ENCODE peak calls at places on chromosomes 5 and 9, in nine cellular contexts. G, P, I, V, M, L, R, J and B are unnamed samples.

GRCh38 chr9:120374239-120374638 is 205.7 kb downstream of the CDK5RAP2 start:
- DNase-seq in G (no peak), P (no peak), I (no peak), V (no peak), M (no peak), L (no peak), R (no peak), J (no peak), B (no peak)

GRCh38 chr5:115396079-115396478 is 99.6 kb upstream of the CCDC112 start:
- DNase-seq in G (no peak), P (no peak), I (no peak), V (no peak), M (peak), L (no peak), R (no peak), J (no peak), B (no peak)

GRCh38 chr5:155150012-155150411 is 136.5 kb downstream of the KIF4B start:
- DNase-seq in G (no peak), P (no peak), I (no peak), V (no peak), M (no peak), L (no peak), R (no peak), J (no peak), B (no peak)

GRCh38 chr5:119333421-119333851 is 22.4 kb upstream of the TNFAIP8 start:
- DNase-seq in G (no peak), P (no peak), I (peak), V (no peak), M (no peak), L (no peak), R (no peak), J (no peak), B (no peak)

GRCh38 chr9:101376117-101376866 is 8.5 kb downstream of the BAAT start:
- DNase-seq in G (no peak), P (no peak), I (no peak), V (no peak), M (peak), L (no peak), R (no peak), J (no peak), B (peak)

GRCh38 chr9:2407450-2407849 is 214.1 kb upstream of the VLDLR start:
- DNase-seq in G (no peak), P (no peak), I (no peak), V (no peak), M (no peak), L (no peak), R (no peak), J (no peak), B (no peak)

GRCh38 chr9:131334568-131335105 is 45.1 kb downstream of the PLPP7 start:
- DNase-seq in G (no peak), P (peak), I (no peak), V (no peak), M (no peak), L (no peak), R (no peak), J (no peak), B (no peak)

GRCh38 chr5:76174101-76174500 is 90.9 kb downstream of the SV2C start:
- DNase-seq in G (no peak), P (no peak), I (no peak), V (no peak), M (no peak), L (no peak), R (no peak), J (no peak), B (no peak)

GRCh38 chr5:31921852-31922305 is 252.2 kb downstream of the GOLPH3 start:
- DNase-seq in G (no peak), P (no peak), I (no peak), V (no peak), M (peak), L (peak), R (no peak), J (no peak), B (peak)

GRCh38 chr5:150625831-150626746 is 14.4 kb upstream of the SYNPO start:
- DNase-seq in G (no peak), P (no peak), I (no peak), V (no peak), M (no peak), L (no peak), R (no peak), J (no peak), B (no peak)

GRCh38 chr9:37066139-37066725 is 32.2 kb upstream of the PAX5 start:
- DNase-seq in G (no peak), P (no peak), I (no peak), V (no peak), M (no peak), L (no peak), R (no peak), J (no peak), B (no peak)

GRCh38 chr5:124659798-124660197 is 86.6 kb downstream of the ZNF608 start:
- DNase-seq in G (no peak), P (no peak), I (no peak), V (no peak), M (no peak), L (no peak), R (no peak), J (no peak), B (no peak)

GRCh38 chr9:13552606-13553215 is 273.2 kb upstream of the MPDZ start:
- DNase-seq in G (no peak), P (no peak), I (no peak), V (no peak), M (no peak), L (no peak), R (no peak), J (no peak), B (no peak)

GRCh38 chr9:127185931-127186781 is 63.7 kb upstream of the ANGPTL2 start:
- DNase-seq in G (no peak), P (peak), I (no peak), V (peak), M (peak), L (no peak), R (peak), J (no peak), B (no peak)

GRCh38 chr5:76710991-76711390 is 4.9 kb upstream of the F2R start:
- DNase-seq in G (no peak), P (no peak), I (no peak), V (no peak), M (peak), L (no peak), R (no peak), J (no peak), B (no peak)

GRCh38 chr5:105899726-105900125 is 1771.0 kb downstream of the EFNA5 start:
- DNase-seq in G (no peak), P (no peak), I (no peak), V (no peak), M (no peak), L (no peak), R (no peak), J (no peak), B (no peak)

GRCh38 chr5:146273109-146273508 is 65.5 kb upstream of the POU4F3 start:
- DNase-seq in G (no peak), P (no peak), I (no peak), V (no peak), M (no peak), L (no peak), R (no peak), J (no peak), B (no peak)

GRCh38 chr5:73135429-73136276 is 15.3 kb downstream of the TMEM171 start:
- DNase-seq in G (no peak), P (no peak), I (peak), V (no peak), M (peak), L (no peak), R (peak), J (no peak), B (no peak)

GRCh38 chr5:143182901-143183820 is 220.3 kb downstream of the NR3C1 start:
- DNase-seq in G (peak), P (no peak), I (peak), V (no peak), M (peak), L (no peak), R (no peak), J (no peak), B (peak)

GRCh38 chr5:10607666-10608442 is 44.0 kb downstream of the ANKRD33B start:
- DNase-seq in G (no peak), P (peak), I (no peak), V (no peak), M (peak), L (no peak), R (peak), J (no peak), B (no peak)

GRCh38 chr5:102778478-102778877 is 23.4 kb downstream of the PAM start:
- DNase-seq in G (no peak), P (no peak), I (no peak), V (no peak), M (peak), L (no peak), R (peak), J (no peak), B (peak)

GRCh38 chr5:139382371-139382770 is 726 bp downstream of the SLC23A1 start:
- DNase-seq in G (no peak), P (no peak), I (no peak), V (no peak), M (no peak), L (no peak), R (no peak), J (no peak), B (no peak)

GRCh38 chr5:321233-321725 is at the start of gene AHRR:
- DNase-seq in G (no peak), P (no peak), I (peak), V (no peak), M (peak), L (no peak), R (peak), J (no peak), B (no peak)

GRCh38 chr5:81140942-81141341 is 92.2 kb upstream of the CKMT2 start:
- DNase-seq in G (no peak), P (no peak), I (no peak), V (no peak), M (peak), L (no peak), R (peak), J (no peak), B (no peak)

GRCh38 chr5:165714594-165714993 is 2209.2 kb downstream of the MAT2B start:
- DNase-seq in G (no peak), P (no peak), I (no peak), V (no peak), M (no peak), L (no peak), R (no peak), J (no peak), B (no peak)

GRCh38 chr5:179254638-179255271 is 90.5 kb downstream of the ADAMTS2 start:
- DNase-seq in G (no peak), P (peak), I (no peak), V (no peak), M (no peak), L (no peak), R (no peak), J (no peak), B (no peak)

GRCh38 chr5:30676223-30676840 is 517.2 kb upstream of the CDH6 start:
- DNase-seq in G (no peak), P (no peak), I (no peak), V (no peak), M (no peak), L (no peak), R (no peak), J (no peak), B (no peak)

GRCh38 chr5:94595281-94595680 is 23.1 kb downstream of the KIAA0825 start:
- DNase-seq in G (no peak), P (no peak), I (no peak), V (no peak), M (no peak), L (no peak), R (no peak), J (no peak), B (no peak)

GRCh38 chr5:21663082-21663481 is 1190.1 kb downstream of the CDH12 start:
- DNase-seq in G (no peak), P (no peak), I (no peak), V (no peak), M (no peak), L (no peak), R (no peak), J (no peak), B (no peak)

GRCh38 chr9:27349681-27350080 is 52.7 kb upstream of the EQTN start:
- DNase-seq in G (no peak), P (no peak), I (no peak), V (no peak), M (no peak), L (no peak), R (no peak), J (no peak), B (no peak)

GRCh38 chr5:115168829-115169391 is 798 bp downstream of the TRIM36 start:
- DNase-seq in G (no peak), P (peak), I (no peak), V (no peak), M (peak), L (no peak), R (no peak), J (no peak), B (no peak)

GRCh38 chr5:122129332-122129731 is at the start of gene ZNF474:
- DNase-seq in G (no peak), P (no peak), I (no peak), V (no peak), M (peak), L (peak), R (peak), J (no peak), B (peak)

GRCh38 chr9:134378901-134379338 is 52.7 kb downstream of the RXRA start:
- DNase-seq in G (no peak), P (peak), I (no peak), V (no peak), M (no peak), L (no peak), R (peak), J (no peak), B (no peak)

GRCh38 chr9:127903557-127904475 is 4.4 kb upstream of the ST6GALNAC6 start:
- DNase-seq in G (peak), P (no peak), I (peak), V (no peak), M (no peak), L (no peak), R (no peak), J (peak), B (no peak)

GRCh38 chr5:71701409-71701808 is 17.7 kb upstream of the CARTPT start:
- DNase-seq in G (no peak), P (no peak), I (no peak), V (no peak), M (no peak), L (no peak), R (no peak), J (no peak), B (no peak)

GRCh38 chr5:149203896-149204544 is 62.7 kb downstream of the ABLIM3 start:
- DNase-seq in G (no peak), P (no peak), I (no peak), V (no peak), M (peak), L (no peak), R (no peak), J (no peak), B (peak)